ENCODE peak calls at places on chromosomes 11 and 22, in five cellular contexts. Z is astrocyte of the spinal cord, T is HTR-8/SVneo, D is body of pancreas, A is NCI-H1930. U is an unnamed sample.

GRCh38 chr11:66692871-66693331 is 15.2 kb upstream of the RBM4B start:
- DNase-seq in T (no peak), D (no peak), Z (no peak), A (no peak), U (no peak)

GRCh38 chr11:75773595-75774353 is 5.2 kb downstream of the DGAT2 start:
- DNase-seq in D (peak), T (no peak), Z (no peak), A (no peak), U (no peak)

GRCh38 chr11:46017341-46017740 is 94.9 kb downstream of the LARGE2 start:
- DNase-seq in T (no peak), A (no peak), D (no peak), Z (no peak), U (no peak)

GRCh38 chr11:129538323-129538722 is 162.7 kb downstream of the BARX2 start:
- DNase-seq in Z (no peak), T (no peak), D (no peak), A (no peak), U (no peak)

GRCh38 chr11:102685311-102685710 is 20.3 kb downstream of the MMP27 start:
- DNase-seq in T (no peak), D (no peak), A (no peak), Z (no peak), U (no peak)

GRCh38 chr11:67645521-67646457 is 4.7 kb downstream of the ACY3 start:
- DNase-seq in Z (no peak), D (peak), T (no peak), A (no peak), U (no peak)

GRCh38 chr11:22807855-22808558 is 21.6 kb downstream of the SVIP start:
- DNase-seq in A (no peak), Z (peak), D (no peak), T (no peak), U (no peak)

GRCh38 chr11:7642747-7643146 is 30.6 kb downstream of the CYB5R2 start:
- DNase-seq in A (no peak), T (no peak), Z (no peak), D (no peak), U (no peak)

GRCh38 chr11:79471071-79471470 is 30.2 kb upstream of the TENM4 start:
- DNase-seq in T (no peak), Z (no peak), D (no peak), A (no peak), U (no peak)

GRCh38 chr11:20605602-20606091 is 6.2 kb downstream of the SLC6A5 start:
- DNase-seq in A (no peak), Z (no peak), D (no peak), T (no peak), U (no peak)

GRCh38 chr22:39173787-39174497 is 21.5 kb upstream of the CBX7 start:
- DNase-seq in A (no peak), D (no peak), T (no peak), Z (no peak), U (no peak)

GRCh38 chr11:128669491-128669890 is 24.4 kb upstream of the FLI1 start:
- DNase-seq in T (no peak), D (no peak), A (no peak), Z (peak), U (no peak)

GRCh38 chr22:47193606-47194316 is 431.3 kb downstream of the TBC1D22A start:
- DNase-seq in A (no peak), Z (no peak), T (no peak), D (no peak), U (no peak)

GRCh38 chr11:118896472-118896913 is 12.8 kb downstream of the CXCR5 start:
- DNase-seq in T (no peak), Z (no peak), D (no peak), A (no peak), U (no peak)

GRCh38 chr22:49502126-49502826 is 325.4 kb downstream of the BRD1 start:
- DNase-seq in A (no peak), D (no peak), T (peak), Z (peak), U (peak)

GRCh38 chr11:621838-622237 is 2.9 kb downstream of the CDHR5 start:
- DNase-seq in T (no peak), A (no peak), D (no peak), Z (no peak), U (no peak)

GRCh38 chr11:12085371-12086251 is 24.8 kb upstream of the MICAL2 start:
- DNase-seq in Z (no peak), D (no peak), A (no peak), T (no peak), U (no peak)

GRCh38 chr11:122705396-122705795 is 49.9 kb downstream of the UBASH3B start:
- DNase-seq in T (no peak), Z (no peak), D (no peak), A (no peak), U (no peak)

GRCh38 chr11:61160487-61161189 is 588 bp downstream of the VPS37C start:
- DNase-seq in A (no peak), D (no peak), T (no peak), Z (no peak), U (no peak)

GRCh38 chr11:92284558-92284957 is 59.9 kb downstream of the FAT3 start:
- DNase-seq in A (no peak), T (no peak), D (no peak), Z (no peak), U (no peak)

GRCh38 chr11:8022876-8023275 is 35.7 kb downstream of the EIF3F start:
- DNase-seq in Z (no peak), D (no peak), A (no peak), T (no peak), U (no peak)

GRCh38 chr11:130189492-130190210 is 30.1 kb downstream of the ST14 start:
- DNase-seq in T (no peak), A (no peak), Z (no peak), D (no peak), U (no peak)

GRCh38 chr22:46676479-46676878 is 56.3 kb downstream of the GRAMD4 start:
- DNase-seq in A (no peak), Z (no peak), D (no peak), T (no peak), U (no peak)

GRCh38 chr11:82790723-82791487 is 57.2 kb upstream of the FAM181B start:
- DNase-seq in Z (peak), A (no peak), T (no peak), D (no peak), U (no peak)

GRCh38 chr11:1472180-1473005 is 14.2 kb downstream of the MOB2 start:
- DNase-seq in A (no peak), T (no peak), D (no peak), Z (no peak), U (no peak)

GRCh38 chr11:62130498-62131464 is 7.0 kb downstream of the INCENP start:
- DNase-seq in D (no peak), A (no peak), Z (no peak), T (no peak), U (no peak)